ENCODE peak calls at places on chromosomes 6 and 20, in five cellular contexts. H is posterior cingulate gyrus, V is RWPE1, Q is occipital lobe, N is right atrium auricular region. A is an unnamed sample.

GRCh38 chr20:22684072-22684762 is 99.8 kb upstream of the FOXA2 start:
- DNase-seq in H (peak), V (peak), Q (peak), N (peak), A (peak)

GRCh38 chr6:8054276-8054675 is 9.9 kb downstream of the BLOC1S5 start:
- DNase-seq in H (no peak), V (no peak), Q (no peak), N (no peak), A (no peak)

GRCh38 chr6:111668410-111668809 is 62.7 kb upstream of the TRAF3IP2 start:
- DNase-seq in H (no peak), V (no peak), Q (no peak), N (no peak), A (no peak)

GRCh38 chr6:169646906-169647567 is 54.8 kb downstream of the WDR27 start:
- DNase-seq in H (no peak), V (no peak), Q (no peak), N (no peak), A (no peak)

GRCh38 chr6:43317968-43318367 is 9.3 kb upstream of the CRIP3 start:
- DNase-seq in H (no peak), V (no peak), Q (no peak), N (no peak), A (no peak)

GRCh38 chr6:41970436-41970846 is 28.8 kb upstream of the CCND3 start:
- DNase-seq in H (no peak), V (peak), Q (no peak), N (peak), A (no peak)

GRCh38 chr6:147000545-147001488 is 203.4 kb upstream of the STXBP5 start:
- DNase-seq in H (no peak), V (no peak), Q (no peak), N (no peak), A (no peak)

GRCh38 chr6:89297695-89298351 is 17.3 kb downstream of the GABRR2 start:
- DNase-seq in H (no peak), V (peak), Q (peak), N (no peak), A (peak)

GRCh38 chr6:18021166-18021850 is 33.9 kb upstream of the KIF13A start:
- DNase-seq in H (no peak), V (no peak), Q (no peak), N (no peak), A (no peak)

A was measured in thoracic aorta.